ENCODE peak calls at places on chromosomes 3 and 15, in five cellular contexts. S, K, U, B and T are unnamed samples.

GRCh38 chr3:118267588-118267987 is 767.1 kb downstream of the IGSF11 start:
- DNase-seq in S (no peak), K (no peak), U (no peak), B (no peak), T (no peak)

GRCh38 chr3:49104427-49105291 is at the start of gene QARS1:
- DNase-seq in S (peak), K (peak), U (peak), B (peak), T (peak)

GRCh38 chr3:152595975-152596832 is 238.7 kb upstream of the P2RY1 start:
- DNase-seq in S (no peak), K (no peak), U (no peak), B (no peak), T (no peak)

GRCh38 chr3:137647179-137647578 is 116.9 kb upstream of the SOX14 start:
- DNase-seq in S (peak), K (no peak), U (no peak), B (no peak), T (no peak)

GRCh38 chr15:73386886-73387506 is 18.2 kb upstream of the HCN4 start:
- DNase-seq in S (no peak), K (no peak), U (no peak), B (peak), T (no peak)

GRCh38 chr3:4828279-4829030 is 150.8 kb upstream of the BHLHE40 start:
- DNase-seq in S (no peak), K (no peak), U (peak), B (peak), T (no peak)

GRCh38 chr3:12737853-12738252 is 21.2 kb downstream of the TMEM40 start:
- DNase-seq in S (no peak), K (no peak), U (no peak), B (no peak), T (no peak)

GRCh38 chr3:153221748-153222162 is 59.7 kb downstream of the RAP2B start:
- DNase-seq in S (no peak), K (no peak), U (peak), B (peak), T (no peak)

GRCh38 chr3:76576201-76576600 is 463.7 kb upstream of the ROBO2 start:
- DNase-seq in S (no peak), K (no peak), U (no peak), B (no peak), T (no peak)

GRCh38 chr3:48440590-48440958 is 517 bp downstream of the TMA7 start:
- DNase-seq in S (no peak), K (no peak), U (no peak), B (no peak), T (no peak)

GRCh38 chr3:155805204-155805801 is 775 bp downstream of the C3orf33 start:
- DNase-seq in S (peak), K (no peak), U (no peak), B (peak), T (no peak)

GRCh38 chr3:117632191-117632590 is 922.6 kb downstream of the TUSC7 start:
- DNase-seq in S (no peak), K (no peak), U (no peak), B (no peak), T (no peak)

GRCh38 chr15:98705070-98705469 is 56.7 kb downstream of the IGF1R start:
- DNase-seq in S (no peak), K (no peak), U (no peak), B (no peak), T (no peak)

GRCh38 chr3:1808590-1808989 is 290.1 kb upstream of the CNTN4 start:
- DNase-seq in S (no peak), K (no peak), U (no peak), B (no peak), T (no peak)

GRCh38 chr3:13783556-13783955 is 96.3 kb downstream of the WNT7A start:
- DNase-seq in S (no peak), K (no peak), U (no peak), B (no peak), T (no peak)

GRCh38 chr3:101868534-101869464 is 19.5 kb downstream of the NFKBIZ start:
- DNase-seq in S (no peak), K (no peak), U (no peak), B (no peak), T (no peak)

GRCh38 chr3:133588784-133589465 is 15.4 kb downstream of the CDV3 start:
- DNase-seq in S (no peak), K (no peak), U (no peak), B (no peak), T (no peak)

GRCh38 chr3:132343018-132343612 is 25.9 kb downstream of the ACP3 start:
- DNase-seq in S (peak), K (peak), U (peak), B (no peak), T (peak)

GRCh38 chr3:152236741-152237140 is 32.0 kb upstream of the MBNL1 start:
- DNase-seq in S (no peak), K (no peak), U (peak), B (no peak), T (no peak)

GRCh38 chr3:148379763-148380162 is 317.9 kb upstream of the AGTR1 start:
- DNase-seq in S (peak), K (no peak), U (peak), B (no peak), T (peak)